ENCODE peak calls at places on chromosomes 13 and 19, in six cellular contexts. F is cardiac muscle cell; O is HepG2; W is CD8-positive, alpha-beta T cell; X is colonic mucosa; S is HCT116. K is an unnamed sample.
A peak's percentile ranks its signal among the peaks of the same experiment; 100 is the strongest.

GRCh38 chr19:4575267-4575793 is 15.8 kb upstream of the SEMA6B start:
- DNase-seq in W (no peak), X (no peak), S (no peak), O (peak; percentile 70), F (peak; percentile 99), K (peak; percentile 42)

GRCh38 chr13:50989476-50989875 is 79.9 kb downstream of the RNASEH2B start:
- DNase-seq in X (no peak), W (no peak), F (peak; percentile 59), S (no peak), O (peak; percentile 14), K (no peak)

GRCh38 chr13:44651209-44651608 is 75.1 kb upstream of the TSC22D1 start:
- DNase-seq in W (no peak), S (no peak), X (no peak), F (no peak), O (no peak), K (no peak)

GRCh38 chr13:49690133-49690989 is 925 bp downstream of the EBPL start:
- DNase-seq in S (no peak), W (no peak), O (peak; percentile 89), X (peak; percentile 59), F (peak; percentile 71), K (no peak)

GRCh38 chr19:7690779-7691258 is 10.2 kb downstream of the TRAPPC5 start:
- DNase-seq in O (no peak), W (no peak), X (no peak), S (no peak), F (no peak), K (no peak)

GRCh38 chr13:30143671-30144400 is 163.5 kb downstream of the KATNAL1 start:
- DNase-seq in S (no peak), F (peak; percentile 61), X (no peak), W (no peak), O (no peak), K (no peak)

GRCh38 chr13:50523307-50523706 is 320.2 kb downstream of the DLEU7 start:
- DNase-seq in O (no peak), W (no peak), S (no peak), X (no peak), F (no peak), K (no peak)

GRCh38 chr19:51091895-51092873 is 9.5 kb upstream of the KLK14 start:
- DNase-seq in F (no peak), W (no peak), S (no peak), X (no peak), O (no peak), K (no peak)

GRCh38 chr13:104597554-104598240 is 1531.5 kb upstream of the SLC10A2 start:
- DNase-seq in W (no peak), F (no peak), S (no peak), O (no peak), X (no peak), K (no peak)

GRCh38 chr19:49869009-49869483 is 1.7 kb upstream of the PNKP start:
- DNase-seq in O (no peak), F (no peak), X (no peak), S (no peak), W (no peak), K (no peak)

GRCh38 chr13:58583961-58584360 is 952.4 kb downstream of the PCDH17 start:
- DNase-seq in F (no peak), X (no peak), W (no peak), O (no peak), S (no peak), K (no peak)

GRCh38 chr13:48530833-48531232 is 2.0 kb downstream of the RCBTB2 start:
- DNase-seq in O (no peak), W (no peak), S (no peak), X (no peak), F (no peak), K (no peak)

GRCh38 chr13:100508996-100509395 is 79.6 kb downstream of the GGACT start:
- DNase-seq in S (no peak), X (no peak), O (no peak), W (no peak), F (no peak), K (no peak)

GRCh38 chr13:87344176-87344575 is 327.0 kb upstream of the SLITRK5 start:
- DNase-seq in W (no peak), X (no peak), F (no peak), O (no peak), S (no peak), K (no peak)

GRCh38 chr19:51511353-51511752 is 9.8 kb upstream of the SIGLEC12 start:
- DNase-seq in W (no peak), S (peak; percentile 7), F (peak; percentile 26), X (no peak), O (peak; percentile 12), K (no peak)

GRCh38 chr13:44930280-44930679 is 59.0 kb downstream of the NUFIP1 start:
- DNase-seq in F (no peak), W (no peak), O (no peak), X (no peak), S (no peak), K (no peak)

GRCh38 chr13:32829676-32830091 is 186.5 kb upstream of the KL start:
- DNase-seq in O (no peak), X (no peak), W (no peak), S (peak; percentile 40), F (peak; percentile 20), K (no peak)

GRCh38 chr19:35063940-35064818 is 22.7 kb downstream of the HPN start:
- DNase-seq in O (no peak), F (peak; percentile 51), S (no peak), W (no peak), X (no peak), K (no peak)

GRCh38 chr19:11373166-11373884 is 1.1 kb upstream of the SWSAP1 start:
- DNase-seq in F (peak; percentile 53), X (no peak), W (no peak), S (no peak), O (no peak), K (no peak)

GRCh38 chr13:95540848-95541247 is 11.7 kb upstream of the CLDN10 start:
- DNase-seq in O (no peak), W (no peak), F (no peak), X (no peak), S (no peak), K (no peak)

GRCh38 chr19:10001899-10002298 is 8.4 kb downstream of the COL5A3 start:
- DNase-seq in O (peak; percentile 63), F (peak; percentile 21), W (no peak), S (no peak), X (peak; percentile 74), K (no peak)

DNA sequence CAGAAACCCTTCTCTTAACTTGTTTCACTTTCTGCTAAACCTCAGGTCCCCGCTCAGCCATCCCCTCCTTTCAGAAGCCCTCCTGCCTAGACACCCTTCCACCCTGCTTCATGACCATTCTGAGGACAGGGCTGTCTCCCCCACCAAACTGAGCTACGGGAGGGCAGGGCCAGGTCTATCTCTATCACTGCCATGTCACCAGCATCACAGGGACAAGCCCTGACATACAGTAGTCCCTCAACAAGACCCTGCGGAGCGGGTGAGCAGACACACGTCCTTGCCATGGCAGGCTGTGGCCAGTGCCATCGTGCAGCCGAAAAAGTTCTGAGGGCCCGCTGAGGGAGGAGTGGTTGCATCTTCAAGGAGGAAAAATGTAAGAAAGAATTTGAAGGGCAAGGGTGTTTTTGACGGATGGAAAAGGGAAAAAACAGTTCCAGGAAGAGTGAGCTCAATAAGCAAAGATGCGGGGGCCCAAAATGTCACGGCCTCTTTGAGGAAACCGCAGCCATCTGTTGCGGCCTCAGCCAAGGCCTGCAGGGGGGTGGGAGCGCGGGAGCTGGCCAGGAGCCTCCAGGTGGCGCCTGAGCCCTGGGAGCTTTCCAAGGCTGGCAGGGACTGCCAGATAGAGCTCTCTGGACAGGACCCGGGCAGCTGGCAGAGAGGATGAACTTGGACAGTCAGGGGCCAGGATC is 8.1 kb downstream of the PTGIR start:
- DNase-seq in X (no peak), S (peak; percentile 49), F (peak; percentile 82), O (peak; percentile 50), W (no peak), K (no peak)
- TF ChIP-seq CTCF in X (peak; percentile 46), S (peak; percentile 86), F (peak; percentile 39), O (peak; percentile 83), W (no peak), K (no peak)

DNA sequence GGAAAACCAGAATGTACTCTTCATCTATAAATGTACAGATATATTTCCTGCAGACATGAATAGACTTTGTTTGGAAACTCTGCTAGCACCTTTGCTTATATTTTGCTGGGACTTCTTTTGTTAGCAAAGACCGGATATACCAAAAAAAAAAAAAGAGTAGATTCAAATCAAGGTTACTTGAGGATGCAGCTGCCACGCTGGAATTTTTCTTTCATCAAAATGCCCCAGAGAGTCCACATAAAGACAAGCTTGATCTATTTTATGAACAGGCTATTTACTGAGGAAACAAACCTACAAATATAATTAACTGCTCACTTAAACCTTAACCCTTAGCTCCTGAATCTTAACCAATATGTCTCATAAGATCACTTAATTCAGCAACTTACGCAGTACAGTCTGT is 27.1 kb upstream of the DOCK9 start:
- DNase-seq in F (no peak), X (no peak), S (no peak), W (no peak), O (no peak), K (no peak)
- H3K27ac ChIP-seq in F (no peak overlapping the region), X (no peak overlapping the region), S (no peak overlapping the region), W (no peak overlapping the region), O (no peak overlapping the region), K (no peak overlapping the region)

GRCh38 chr13:91652389-91652788 is 254.0 kb downstream of the GPC5 start:
- DNase-seq in S (no peak), X (no peak), W (no peak), O (no peak), F (no peak), K (no peak)

GRCh38 chr13:91643394-91643793 is 245.0 kb downstream of the GPC5 start:
- DNase-seq in S (no peak), F (no peak), W (no peak), O (no peak), X (no peak), K (no peak)

DNA sequence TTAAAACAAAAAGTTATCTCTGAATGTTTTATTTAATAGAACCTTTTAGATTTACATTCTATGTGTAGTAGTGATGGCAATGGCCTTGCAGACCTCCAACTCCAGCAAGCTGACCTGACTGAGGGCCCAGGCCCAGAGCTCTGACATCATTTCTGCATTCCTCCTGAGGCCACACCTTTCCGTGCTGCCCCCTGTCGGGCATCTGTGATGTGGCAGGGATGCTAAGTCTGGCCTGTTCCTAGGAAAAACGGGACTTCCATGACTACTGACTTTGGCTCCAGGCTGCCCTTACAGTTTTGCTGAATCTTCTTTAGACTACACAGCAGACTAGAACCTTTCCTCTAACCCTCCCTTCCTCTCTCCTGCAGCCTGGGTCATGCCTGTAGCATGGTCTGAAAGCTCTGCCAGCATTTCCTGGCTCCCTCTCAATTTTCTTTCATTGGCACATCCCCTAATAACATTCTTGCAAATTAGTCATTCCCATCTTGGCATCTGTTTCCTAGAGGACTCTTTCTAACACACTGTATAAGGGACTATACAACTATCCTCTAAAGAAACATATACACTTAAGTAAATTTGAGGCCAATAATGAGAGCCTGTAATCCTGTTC is 249.0 kb downstream of the GPC5 start:
- DNase-seq in X (peak; percentile 18), O (peak; percentile 26), S (no peak), F (peak; percentile 22), W (no peak), K (no peak)
- TF ChIP-seq CTCF in X (peak; percentile 32), O (peak; percentile 69), S (peak; percentile 42), F (peak; percentile 46), W (no peak), K (no peak)

DNA sequence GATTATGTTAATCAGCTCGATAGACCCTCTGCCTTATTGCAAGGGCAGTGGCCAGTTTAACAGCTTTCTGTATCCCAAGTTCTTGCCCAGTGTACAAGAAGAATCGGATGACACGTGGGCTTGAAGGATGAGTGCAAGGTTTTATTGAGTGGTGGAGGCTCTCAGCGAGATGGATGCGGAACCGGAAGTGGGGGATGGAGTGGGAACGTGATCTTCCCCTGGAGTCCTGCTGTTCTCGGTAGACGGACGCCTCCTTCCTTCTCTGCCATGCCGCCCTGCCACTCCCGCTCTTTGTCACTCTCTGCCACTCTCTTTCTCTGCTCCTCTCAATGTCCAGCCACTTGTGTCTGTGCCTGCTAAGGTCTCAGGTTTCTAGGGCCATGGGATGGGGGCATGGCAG is 21.0 kb downstream of the RFXAP start:
- DNase-seq in X (no peak), S (no peak), F (no peak), W (no peak), O (no peak), K (no peak)
- H3K27ac ChIP-seq in X (no peak overlapping the region), S (no peak overlapping the region), F (no peak overlapping the region), W (no peak overlapping the region), O (no peak overlapping the region), K (no peak overlapping the region)

K was measured in lung.